ENCODE peak calls at places on chromosome 22, in five cellular contexts. L is SK-N-SH, G is GM12878, R is HepG2, F is K562. E is an unnamed sample.

GRCh38 chr22:38751422-38752346 is 4.1 kb downstream of the SUN2 start:
- DNase-seq in L (no peak), G (peak), R (no peak), F (no peak), E (no peak)

GRCh38 chr22:26610072-26610958 is 7.5 kb downstream of the CRYBB1 start:
- DNase-seq in L (no peak), G (peak), R (no peak), F (no peak), E (peak)

GRCh38 chr22:46934172-46934745 is 171.8 kb downstream of the TBC1D22A start:
- DNase-seq in L (no peak), G (no peak), R (no peak), F (peak), E (no peak)

GRCh38 chr22:49918911-49919881 is 762 bp downstream of the CRELD2 start:
- DNase-seq in L (peak), G (no peak), R (no peak), F (peak), E (no peak)

GRCh38 chr22:31212783-31213626 is 907 bp downstream of the LIMK2 start:
- DNase-seq in L (peak), G (no peak), R (no peak), F (no peak), E (no peak)

GRCh38 chr22:17875631-17876030 is 101.4 kb upstream of the BID start:
- DNase-seq in L (no peak), G (no peak), R (no peak), F (no peak), E (no peak)

GRCh38 chr22:29555065-29555644 is 1.6 kb upstream of the THOC5 start:
- DNase-seq in L (no peak), G (no peak), R (no peak), F (no peak), E (peak)

GRCh38 chr22:41831828-41832552 is 915 bp upstream of the SREBF2 start:
- DNase-seq in L (no peak), G (no peak), R (no peak), F (no peak), E (peak)

GRCh38 chr22:29531419-29531818 is 22.1 kb downstream of the THOC5 start:
- DNase-seq in L (no peak), G (no peak), R (no peak), F (no peak), E (no peak)

GRCh38 chr22:30875481-30876215 is 92.9 kb downstream of the MORC2 start:
- DNase-seq in L (peak), G (no peak), R (no peak), F (no peak), E (no peak)

GRCh38 chr22:32558681-32559355 is 84.2 kb downstream of the FBXO7 start:
- DNase-seq in L (no peak), G (no peak), R (no peak), F (no peak), E (peak)
- TF ChIP-seq MXI1 in L (no peak), G (no peak), R (no peak), F (no peak), E (no peak)

GRCh38 chr22:35882226-35883027 is 146.2 kb downstream of the RBFOX2 start:
- DNase-seq in L (peak), G (no peak), R (no peak), F (no peak), E (peak)
- TF ChIP-seq MXI1 in L (peak), G (no peak), R (no peak), F (no peak), E (no peak)

DNA sequence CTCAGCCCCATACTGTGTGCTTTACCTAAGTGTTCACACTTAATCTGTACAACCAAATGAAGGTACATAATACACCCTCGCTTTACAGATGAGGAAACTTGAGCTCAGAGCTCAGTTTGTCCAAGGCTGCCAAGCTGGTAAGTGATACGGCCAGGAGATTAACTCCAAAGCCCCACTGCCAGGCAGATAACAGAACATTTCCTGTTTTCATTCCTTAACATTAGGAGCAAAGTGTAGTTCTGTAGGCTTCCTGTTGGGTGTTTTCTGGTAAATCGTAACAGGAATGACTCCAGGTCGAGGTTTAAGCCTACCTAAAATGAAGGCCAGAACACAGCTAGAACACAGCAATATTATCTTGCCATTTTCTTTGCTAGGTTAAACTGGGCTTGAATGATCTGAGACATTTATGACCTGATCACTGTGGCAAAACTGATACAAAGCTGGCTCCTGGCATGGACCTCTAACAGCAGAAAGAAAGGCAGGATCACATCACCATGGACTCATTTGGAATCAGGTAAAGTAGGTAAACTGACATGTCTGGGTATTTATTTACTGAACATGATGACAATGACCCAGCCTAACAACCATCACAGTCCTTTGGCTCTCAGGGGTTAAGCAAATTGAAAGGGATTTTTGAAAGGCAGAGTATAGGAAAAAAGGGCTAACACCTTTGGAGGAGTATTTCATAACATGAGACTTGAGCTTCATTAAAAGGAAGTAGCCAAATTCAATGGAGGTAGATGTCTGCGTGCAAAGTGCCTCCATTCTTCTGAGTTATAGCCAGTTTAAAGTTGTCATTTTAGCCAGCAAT is 3.9 kb upstream of the NUP50 start:
- DNase-seq in L (no peak), G (no peak), R (peak), F (no peak), E (peak)
- TF ChIP-seq MXI1 in L (no peak), G (no peak), R (no peak), F (no peak), E (no peak)

GRCh38 chr22:37147186-37147990 is 2.3 kb downstream of the IL2RB start:
- DNase-seq in L (no peak), G (no peak), R (no peak), F (no peak), E (no peak)
- TF ChIP-seq MXI1 in L (no peak), G (no peak), R (no peak), F (no peak), E (no peak)

GRCh38 chr22:19843107-19843856 is 11.4 kb downstream of the GNB1L start:
- DNase-seq in L (no peak), G (no peak), R (no peak), F (no peak), E (no peak)
- TF ChIP-seq MXI1 in L (no peak), G (no peak), R (no peak), F (no peak), E (no peak)

DNA sequence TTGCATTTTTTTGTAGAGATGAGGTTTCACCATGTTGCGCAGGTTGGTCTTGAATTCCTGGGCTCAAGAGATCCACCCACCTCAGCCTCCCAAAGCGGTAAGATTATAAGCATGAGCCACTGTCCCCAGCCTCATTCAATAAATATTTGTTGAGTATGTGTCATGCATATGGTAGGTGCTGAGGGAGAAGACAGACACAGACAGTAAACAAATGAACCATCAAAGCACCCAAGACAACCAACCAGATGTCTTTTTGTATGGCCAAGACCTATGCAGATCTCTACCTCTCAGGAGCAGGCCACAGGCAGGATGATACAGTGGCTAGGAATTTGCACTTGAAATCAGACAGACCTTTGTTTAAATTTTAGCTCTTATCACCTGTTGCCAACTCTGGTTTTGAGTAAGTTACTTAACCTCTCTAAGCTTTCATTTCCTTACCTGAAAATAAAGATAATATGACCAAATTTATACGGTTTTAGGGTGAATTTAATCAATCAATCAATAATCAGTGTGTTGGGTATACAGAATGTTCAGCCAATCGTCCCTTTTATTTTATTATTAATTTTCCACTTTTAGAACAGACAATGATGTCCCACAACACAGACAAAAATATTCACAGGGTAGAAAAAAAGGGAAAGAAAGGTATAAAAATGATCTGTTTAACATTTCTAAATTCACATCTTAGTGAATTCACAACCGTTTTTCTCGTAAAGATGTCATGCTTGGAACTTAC is 128.2 kb downstream of the SGSM3 start:
- DNase-seq in L (no peak), G (no peak), R (peak), F (no peak), E (peak)
- TF ChIP-seq MXI1 in L (no peak), G (no peak), R (no peak), F (no peak), E (no peak)